ENCODE peak calls at places on chromosomes 13 and 19, in nine cellular contexts. One of them, this sample, is unnamed.

GRCh38 chr13:98476538-98476966 is 100.4 kb downstream of the STK24 start:
- DNase-seq in transverse colon: peak; percentile 74
- DNase-seq in activated CD8-positive, alpha-beta memory T cell treated with anti-CD3 and anti-CD28 coated beads for 1 hour: peak; percentile 67
- DNase-seq in activated naive CD4-positive, alpha-beta T cell treated with Interleukin-2 at 50 U/mL for 16 hours: peak; percentile 90
- DNase-seq in AG04450: no peak
- DNase-seq in midbrain: no peak
- DNase-seq in testis: no peak
- DNase-seq in HTR-8/SVneo: peak; percentile 78
- DNase-seq in T follicular helper cell: peak; percentile 77
- DNase-seq in this sample: peak; percentile 89

GRCh38 chr13:75016225-75016624 is 465.7 kb downstream of the TBC1D4 start:
- DNase-seq in activated CD8-positive, alpha-beta memory T cell treated with anti-CD3 and anti-CD28 coated beads for 1 hour: no peak
- DNase-seq in HTR-8/SVneo: no peak
- DNase-seq in activated naive CD4-positive, alpha-beta T cell treated with Interleukin-2 at 50 U/mL for 16 hours: no peak
- DNase-seq in transverse colon: no peak
- DNase-seq in T follicular helper cell: no peak
- DNase-seq in midbrain: no peak
- DNase-seq in testis: no peak
- DNase-seq in AG04450: no peak
- DNase-seq in this sample: no peak

GRCh38 chr13:93473441-93474270 is 247.0 kb downstream of the GPC6 start:
- DNase-seq in testis: no peak
- DNase-seq in activated CD8-positive, alpha-beta memory T cell treated with anti-CD3 and anti-CD28 coated beads for 1 hour: no peak
- DNase-seq in activated naive CD4-positive, alpha-beta T cell treated with Interleukin-2 at 50 U/mL for 16 hours: no peak
- DNase-seq in HTR-8/SVneo: no peak
- DNase-seq in transverse colon: no peak
- DNase-seq in T follicular helper cell: no peak
- DNase-seq in midbrain: no peak
- DNase-seq in AG04450: peak; percentile 43
- DNase-seq in this sample: no peak

GRCh38 chr13:21823949-21824348 is 153.1 kb downstream of the FGF9 start:
- DNase-seq in T follicular helper cell: no peak
- DNase-seq in transverse colon: no peak
- DNase-seq in AG04450: no peak
- DNase-seq in HTR-8/SVneo: no peak
- DNase-seq in activated naive CD4-positive, alpha-beta T cell treated with Interleukin-2 at 50 U/mL for 16 hours: no peak
- DNase-seq in midbrain: no peak
- DNase-seq in activated CD8-positive, alpha-beta memory T cell treated with anti-CD3 and anti-CD28 coated beads for 1 hour: no peak
- DNase-seq in testis: no peak
- DNase-seq in this sample: no peak

GRCh38 chr19:22882797-22883196 is 50.7 kb downstream of the ZNF723 start:
- DNase-seq in activated naive CD4-positive, alpha-beta T cell treated with Interleukin-2 at 50 U/mL for 16 hours: no peak
- DNase-seq in T follicular helper cell: no peak
- DNase-seq in transverse colon: no peak
- DNase-seq in HTR-8/SVneo: peak; percentile 26
- DNase-seq in AG04450: no peak
- DNase-seq in testis: no peak
- DNase-seq in activated CD8-positive, alpha-beta memory T cell treated with anti-CD3 and anti-CD28 coated beads for 1 hour: no peak
- DNase-seq in midbrain: peak; percentile 43
- DNase-seq in this sample: no peak

GRCh38 chr13:30359999-30360398 is 52.6 kb upstream of the KATNAL1 start:
- DNase-seq in AG04450: no peak
- DNase-seq in transverse colon: no peak
- DNase-seq in HTR-8/SVneo: no peak
- DNase-seq in midbrain: no peak
- DNase-seq in testis: no peak
- DNase-seq in T follicular helper cell: no peak
- DNase-seq in activated naive CD4-positive, alpha-beta T cell treated with Interleukin-2 at 50 U/mL for 16 hours: no peak
- DNase-seq in activated CD8-positive, alpha-beta memory T cell treated with anti-CD3 and anti-CD28 coated beads for 1 hour: no peak
- DNase-seq in this sample: no peak

GRCh38 chr13:109644069-109644750 is 142.2 kb downstream of the IRS2 start:
- DNase-seq in transverse colon: no peak
- DNase-seq in HTR-8/SVneo: no peak
- DNase-seq in AG04450: no peak
- DNase-seq in activated naive CD4-positive, alpha-beta T cell treated with Interleukin-2 at 50 U/mL for 16 hours: no peak
- DNase-seq in testis: no peak
- DNase-seq in activated CD8-positive, alpha-beta memory T cell treated with anti-CD3 and anti-CD28 coated beads for 1 hour: no peak
- DNase-seq in midbrain: no peak
- DNase-seq in T follicular helper cell: no peak
- DNase-seq in this sample: no peak

GRCh38 chr19:2503521-2504109 is 27.7 kb downstream of the GADD45B start:
- DNase-seq in activated naive CD4-positive, alpha-beta T cell treated with Interleukin-2 at 50 U/mL for 16 hours: peak; percentile 78
- DNase-seq in midbrain: no peak
- DNase-seq in transverse colon: no peak
- DNase-seq in AG04450: no peak
- DNase-seq in activated CD8-positive, alpha-beta memory T cell treated with anti-CD3 and anti-CD28 coated beads for 1 hour: peak; percentile 63
- DNase-seq in T follicular helper cell: peak; percentile 60
- DNase-seq in HTR-8/SVneo: no peak
- DNase-seq in testis: no peak
- DNase-seq in this sample: peak; percentile 58

GRCh38 chr19:38543807-38544568 is 73.8 kb downstream of the MAP4K1 start:
- DNase-seq in T follicular helper cell: no peak
- DNase-seq in midbrain: peak; percentile 61
- DNase-seq in HTR-8/SVneo: peak; percentile 84
- DNase-seq in activated naive CD4-positive, alpha-beta T cell treated with Interleukin-2 at 50 U/mL for 16 hours: peak; percentile 22
- DNase-seq in testis: peak; percentile 74
- DNase-seq in activated CD8-positive, alpha-beta memory T cell treated with anti-CD3 and anti-CD28 coated beads for 1 hour: no peak
- DNase-seq in AG04450: peak; percentile 24
- DNase-seq in transverse colon: peak; percentile 42
- DNase-seq in this sample: peak; percentile 66

GRCh38 chr19:56869886-56870285 is 29.4 kb upstream of the PEG3 start:
- DNase-seq in transverse colon: no peak
- DNase-seq in activated naive CD4-positive, alpha-beta T cell treated with Interleukin-2 at 50 U/mL for 16 hours: no peak
- DNase-seq in testis: no peak
- DNase-seq in HTR-8/SVneo: no peak
- DNase-seq in AG04450: no peak
- DNase-seq in midbrain: no peak
- DNase-seq in activated CD8-positive, alpha-beta memory T cell treated with anti-CD3 and anti-CD28 coated beads for 1 hour: no peak
- DNase-seq in T follicular helper cell: no peak
- DNase-seq in this sample: no peak

GRCh38 chr13:35716186-35716585 is 239.7 kb upstream of the MAB21L1 start:
- DNase-seq in transverse colon: no peak
- DNase-seq in activated naive CD4-positive, alpha-beta T cell treated with Interleukin-2 at 50 U/mL for 16 hours: no peak
- DNase-seq in HTR-8/SVneo: no peak
- DNase-seq in AG04450: no peak
- DNase-seq in T follicular helper cell: no peak
- DNase-seq in activated CD8-positive, alpha-beta memory T cell treated with anti-CD3 and anti-CD28 coated beads for 1 hour: no peak
- DNase-seq in midbrain: no peak
- DNase-seq in testis: no peak
- DNase-seq in this sample: no peak

GRCh38 chr19:29387586-29387985 is 138.2 kb upstream of the VSTM2B start:
- DNase-seq in transverse colon: no peak
- DNase-seq in AG04450: no peak
- DNase-seq in T follicular helper cell: no peak
- DNase-seq in HTR-8/SVneo: no peak
- DNase-seq in midbrain: no peak
- DNase-seq in activated CD8-positive, alpha-beta memory T cell treated with anti-CD3 and anti-CD28 coated beads for 1 hour: no peak
- DNase-seq in activated naive CD4-positive, alpha-beta T cell treated with Interleukin-2 at 50 U/mL for 16 hours: no peak
- DNase-seq in testis: no peak
- DNase-seq in this sample: no peak

GRCh38 chr13:51714663-51715168 is 89.2 kb downstream of the DHRS12 start:
- DNase-seq in transverse colon: no peak
- DNase-seq in testis: no peak
- DNase-seq in midbrain: no peak
- DNase-seq in AG04450: peak; percentile 44
- DNase-seq in T follicular helper cell: no peak
- DNase-seq in activated naive CD4-positive, alpha-beta T cell treated with Interleukin-2 at 50 U/mL for 16 hours: no peak
- DNase-seq in HTR-8/SVneo: no peak
- DNase-seq in activated CD8-positive, alpha-beta memory T cell treated with anti-CD3 and anti-CD28 coated beads for 1 hour: no peak
- DNase-seq in this sample: peak; percentile 55

GRCh38 chr13:60397693-60398437 is 845 bp downstream of the TDRD3 start:
- DNase-seq in activated CD8-positive, alpha-beta memory T cell treated with anti-CD3 and anti-CD28 coated beads for 1 hour: no peak
- DNase-seq in HTR-8/SVneo: peak; percentile 9
- DNase-seq in T follicular helper cell: peak; percentile 6
- DNase-seq in activated naive CD4-positive, alpha-beta T cell treated with Interleukin-2 at 50 U/mL for 16 hours: peak; percentile 48
- DNase-seq in transverse colon: peak; percentile 66
- DNase-seq in AG04450: peak; percentile 29
- DNase-seq in midbrain: peak; percentile 60
- DNase-seq in testis: peak; percentile 74
- DNase-seq in this sample: peak; percentile 30

GRCh38 chr19:11944656-11945055 is 19.7 kb downstream of the ZNF700 start:
- DNase-seq in T follicular helper cell: no peak
- DNase-seq in midbrain: no peak
- DNase-seq in testis: no peak
- DNase-seq in transverse colon: no peak
- DNase-seq in activated CD8-positive, alpha-beta memory T cell treated with anti-CD3 and anti-CD28 coated beads for 1 hour: no peak
- DNase-seq in HTR-8/SVneo: no peak
- DNase-seq in activated naive CD4-positive, alpha-beta T cell treated with Interleukin-2 at 50 U/mL for 16 hours: no peak
- DNase-seq in AG04450: no peak
- DNase-seq in this sample: no peak

GRCh38 chr19:42028304-42029216 is 34.5 kb upstream of the ATP1A3 start:
- DNase-seq in testis: peak; percentile 28
- DNase-seq in activated CD8-positive, alpha-beta memory T cell treated with anti-CD3 and anti-CD28 coated beads for 1 hour: no peak
- DNase-seq in AG04450: no peak
- DNase-seq in HTR-8/SVneo: no peak
- DNase-seq in activated naive CD4-positive, alpha-beta T cell treated with Interleukin-2 at 50 U/mL for 16 hours: peak; percentile 10
- DNase-seq in midbrain: no peak
- DNase-seq in transverse colon: no peak
- DNase-seq in T follicular helper cell: no peak
- DNase-seq in this sample: no peak

GRCh38 chr13:36628986-36629385 is 44.8 kb upstream of the SERTM1 start:
- DNase-seq in transverse colon: no peak
- DNase-seq in midbrain: no peak
- DNase-seq in T follicular helper cell: no peak
- DNase-seq in activated CD8-positive, alpha-beta memory T cell treated with anti-CD3 and anti-CD28 coated beads for 1 hour: no peak
- DNase-seq in activated naive CD4-positive, alpha-beta T cell treated with Interleukin-2 at 50 U/mL for 16 hours: no peak
- DNase-seq in AG04450: no peak
- DNase-seq in HTR-8/SVneo: no peak
- DNase-seq in testis: no peak
- DNase-seq in this sample: no peak

GRCh38 chr19:18317998-18318800 is 4.7 kb downstream of the LSM4 start:
- DNase-seq in AG04450: no peak
- DNase-seq in HTR-8/SVneo: no peak
- DNase-seq in T follicular helper cell: no peak
- DNase-seq in testis: no peak
- DNase-seq in transverse colon: peak; percentile 49
- DNase-seq in midbrain: no peak
- DNase-seq in activated naive CD4-positive, alpha-beta T cell treated with Interleukin-2 at 50 U/mL for 16 hours: peak; percentile 52
- DNase-seq in activated CD8-positive, alpha-beta memory T cell treated with anti-CD3 and anti-CD28 coated beads for 1 hour: no peak
- DNase-seq in this sample: no peak

GRCh38 chr13:59891053-59891452 is 272.7 kb downstream of the DIAPH3 start:
- DNase-seq in midbrain: no peak
- DNase-seq in activated CD8-positive, alpha-beta memory T cell treated with anti-CD3 and anti-CD28 coated beads for 1 hour: no peak
- DNase-seq in transverse colon: no peak
- DNase-seq in activated naive CD4-positive, alpha-beta T cell treated with Interleukin-2 at 50 U/mL for 16 hours: no peak
- DNase-seq in HTR-8/SVneo: no peak
- DNase-seq in testis: no peak
- DNase-seq in AG04450: no peak
- DNase-seq in T follicular helper cell: no peak
- DNase-seq in this sample: no peak

GRCh38 chr13:110723598-110723997 is 10.1 kb downstream of the ING1 start:
- DNase-seq in activated CD8-positive, alpha-beta memory T cell treated with anti-CD3 and anti-CD28 coated beads for 1 hour: no peak
- DNase-seq in AG04450: no peak
- DNase-seq in midbrain: no peak
- DNase-seq in transverse colon: no peak
- DNase-seq in T follicular helper cell: no peak
- DNase-seq in HTR-8/SVneo: no peak
- DNase-seq in activated naive CD4-positive, alpha-beta T cell treated with Interleukin-2 at 50 U/mL for 16 hours: no peak
- DNase-seq in testis: no peak
- DNase-seq in this sample: no peak

GRCh38 chr13:45744979-45745378 is 42.9 kb downstream of the CBY2 start:
- DNase-seq in AG04450: no peak
- DNase-seq in activated naive CD4-positive, alpha-beta T cell treated with Interleukin-2 at 50 U/mL for 16 hours: no peak
- DNase-seq in T follicular helper cell: no peak
- DNase-seq in midbrain: no peak
- DNase-seq in transverse colon: no peak
- DNase-seq in HTR-8/SVneo: no peak
- DNase-seq in testis: no peak
- DNase-seq in activated CD8-positive, alpha-beta memory T cell treated with anti-CD3 and anti-CD28 coated beads for 1 hour: no peak
- DNase-seq in this sample: no peak

GRCh38 chr19:15251749-15252397 is 19.6 kb upstream of the EPHX3 start:
- DNase-seq in transverse colon: peak; percentile 67
- DNase-seq in T follicular helper cell: no peak
- DNase-seq in testis: peak; percentile 83
- DNase-seq in AG04450: peak; percentile 90
- DNase-seq in activated CD8-positive, alpha-beta memory T cell treated with anti-CD3 and anti-CD28 coated beads for 1 hour: no peak
- DNase-seq in midbrain: no peak
- DNase-seq in HTR-8/SVneo: peak; percentile 91
- DNase-seq in activated naive CD4-positive, alpha-beta T cell treated with Interleukin-2 at 50 U/mL for 16 hours: no peak
- DNase-seq in this sample: no peak

GRCh38 chr19:50858896-50859295 is 4.2 kb downstream of the KLK3 start:
- DNase-seq in testis: no peak
- DNase-seq in AG04450: no peak
- DNase-seq in midbrain: no peak
- DNase-seq in activated naive CD4-positive, alpha-beta T cell treated with Interleukin-2 at 50 U/mL for 16 hours: no peak
- DNase-seq in T follicular helper cell: no peak
- DNase-seq in HTR-8/SVneo: no peak
- DNase-seq in activated CD8-positive, alpha-beta memory T cell treated with anti-CD3 and anti-CD28 coated beads for 1 hour: no peak
- DNase-seq in transverse colon: peak; percentile 58
- DNase-seq in this sample: no peak

GRCh38 chr19:52695996-52696395 is 38.8 kb downstream of the ZNF611 start:
- DNase-seq in testis: no peak
- DNase-seq in T follicular helper cell: no peak
- DNase-seq in activated naive CD4-positive, alpha-beta T cell treated with Interleukin-2 at 50 U/mL for 16 hours: no peak
- DNase-seq in AG04450: no peak
- DNase-seq in activated CD8-positive, alpha-beta memory T cell treated with anti-CD3 and anti-CD28 coated beads for 1 hour: no peak
- DNase-seq in HTR-8/SVneo: no peak
- DNase-seq in midbrain: no peak
- DNase-seq in transverse colon: no peak
- DNase-seq in this sample: no peak

This sample was measured in RCC 7860.